ENCODE peak calls at places on chromosomes 7 and 10, in ten cellular contexts. X, H, K, J, N, V, S, B, A and U are unnamed samples.

GRCh38 chr10:79431891-79432831 is 13.3 kb downstream of the ZCCHC24 start:
- DNase-seq in J (peak; percentile 74), B (no peak), H (peak; percentile 79), X (no peak), A (no peak), N (no peak), S (peak; percentile 59), V (no peak), K (no peak), U (no peak)

GRCh38 chr7:149729983-149730801 is 43.2 kb downstream of the ZNF467 start:
- DNase-seq in H (peak; percentile 81), J (no peak), S (peak; percentile 62), V (no peak), K (no peak), B (peak; percentile 78), X (peak; percentile 32), N (no peak), A (no peak), U (no peak)

GRCh38 chr7:43729924-43730248 is 563 bp upstream of the COA1 start:
- DNase-seq in J (no peak), S (no peak), K (no peak), V (no peak), B (no peak), N (no peak), H (no peak), A (no peak), X (no peak), U (no peak)

GRCh38 chr10:58642283-58642682 is 129.6 kb downstream of the BICC1 start:
- DNase-seq in J (no peak), N (no peak), V (no peak), K (no peak), H (no peak), X (no peak), S (no peak), A (no peak), B (no peak), U (peak; percentile 46)

GRCh38 chr10:69898524-69898923 is 96.8 kb downstream of the COL13A1 start:
- DNase-seq in X (no peak), V (no peak), A (no peak), B (no peak), K (no peak), S (no peak), H (no peak), N (no peak), J (no peak), U (no peak)

GRCh38 chr7:44078521-44078920 is 3.8 kb downstream of the POLM start:
- DNase-seq in S (no peak), J (no peak), X (peak; percentile 29), K (no peak), B (no peak), N (no peak), V (no peak), A (no peak), H (peak; percentile 53), U (no peak)

GRCh38 chr10:59508296-59508695 is 145.9 kb upstream of the FAM13C start:
- DNase-seq in K (no peak), V (no peak), H (no peak), A (no peak), N (no peak), J (no peak), S (no peak), B (no peak), X (no peak), U (no peak)

GRCh38 chr7:34315032-34315431 is 343.0 kb upstream of the NPSR1 start:
- DNase-seq in S (no peak), K (no peak), N (no peak), X (no peak), A (no peak), V (no peak), B (no peak), J (no peak), H (no peak), U (no peak)

GRCh38 chr10:16989826-16990293 is 139.8 kb downstream of the CUBN start:
- DNase-seq in J (no peak), S (no peak), X (no peak), K (no peak), H (no peak), V (no peak), B (no peak), A (no peak), N (no peak), U (no peak)

GRCh38 chr10:119375574-119376265 is 166.8 kb downstream of the RGS10 start:
- DNase-seq in N (no peak), A (no peak), V (no peak), J (no peak), H (peak; percentile 74), X (peak; percentile 21), B (peak; percentile 51), S (no peak), K (no peak), U (no peak)

GRCh38 chr10:29411666-29412335 is 122.9 kb downstream of the LYZL1 start:
- DNase-seq in K (no peak), B (no peak), S (no peak), A (no peak), X (no peak), H (no peak), J (no peak), V (no peak), N (no peak), U (no peak)

GRCh38 chr10:72328829-72329204 is 25.9 kb downstream of the DNAJB12 start:
- DNase-seq in X (no peak), J (no peak), A (no peak), S (no peak), N (no peak), H (no peak), V (no peak), B (no peak), K (no peak), U (no peak)

GRCh38 chr7:21542891-21543527 is at the start of gene DNAH11:
- DNase-seq in V (peak; percentile 9), N (peak; percentile 73), J (no peak), A (peak; percentile 57), X (peak; percentile 53), B (peak; percentile 28), K (peak; percentile 40), H (peak; percentile 59), S (no peak), U (peak; percentile 29)

GRCh38 chr10:124706876-124707516 is 37.2 kb downstream of the FAM53B start:
- DNase-seq in K (no peak), J (no peak), H (no peak), A (no peak), B (no peak), V (no peak), X (peak; percentile 33), N (no peak), S (no peak), U (no peak)

GRCh38 chr10:124706462-124706857 is 37.7 kb downstream of the FAM53B start:
- DNase-seq in V (no peak), J (no peak), A (no peak), B (no peak), N (no peak), H (no peak), X (peak; percentile 28), K (no peak), S (no peak), U (no peak)

GRCh38 chr10:124704428-124704805 is 39.8 kb downstream of the FAM53B start:
- DNase-seq in A (no peak), V (no peak), K (no peak), X (peak; percentile 34), J (no peak), H (no peak), N (no peak), S (no peak), B (no peak), U (no peak)

GRCh38 chr10:124705021-124705740 is 39.0 kb downstream of the FAM53B start:
- DNase-seq in H (peak; percentile 79), X (peak; percentile 42), V (no peak), B (no peak), J (no peak), K (no peak), A (no peak), N (no peak), S (no peak), U (no peak)

DNA sequence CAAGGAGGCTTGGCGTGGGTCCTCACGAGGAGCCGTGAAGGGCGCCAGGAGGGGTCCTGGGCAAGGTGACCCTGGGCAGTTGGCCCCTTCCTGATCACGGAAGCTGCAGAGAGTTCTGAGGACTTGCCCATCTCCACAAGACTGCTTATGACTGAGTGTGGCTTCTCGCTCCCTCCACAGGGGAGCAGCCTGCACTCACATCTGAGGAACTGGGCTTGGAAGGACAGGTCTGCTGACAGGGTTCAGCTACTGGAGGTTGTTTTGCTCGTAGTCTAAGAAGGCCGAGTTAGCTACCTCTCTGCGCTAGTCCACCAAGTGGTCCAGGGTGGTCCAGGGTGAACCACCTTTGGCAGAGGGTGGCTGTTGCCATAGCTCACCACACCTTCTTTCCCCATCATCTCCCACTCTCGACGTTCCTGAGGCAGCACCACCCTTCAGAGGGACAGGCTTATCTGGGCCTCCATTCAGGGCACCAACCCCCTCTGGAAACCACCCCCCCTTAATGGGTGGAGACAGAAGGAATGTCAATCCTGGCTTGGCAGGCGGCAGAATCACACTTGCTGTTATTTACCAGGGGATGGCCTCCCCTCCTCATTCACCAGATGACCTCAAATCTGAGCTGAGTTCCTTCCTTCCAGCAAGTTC is 38.2 kb downstream of the FAM53B start:
- DNase-seq in S (no peak), V (no peak), H (peak; percentile 59), X (peak; percentile 34), A (no peak), N (no peak), J (no peak), B (no peak), K (no peak), U (no peak)
- H3K4me1 ChIP-seq in S (peaks cover 57% of the 10 kb centered on the region), V (no peaks in the 10 kb centered on the region), H (peaks cover 100% of the 10 kb centered on the region), X (peaks cover 2% of the 10 kb centered on the region), A (peaks cover 22% of the 10 kb centered on the region), N (peaks cover 100% of the 10 kb centered on the region), J (peaks cover 76% of the 10 kb centered on the region), B (peaks cover 100% of the 10 kb centered on the region), K (peaks cover 6% of the 10 kb centered on the region), U (no peaks in the 10 kb centered on the region)

GRCh38 chr10:14574291-14574690 is 200.4 kb downstream of the FAM107B start:
- DNase-seq in V (no peak), K (no peak), N (no peak), B (no peak), S (no peak), H (no peak), J (no peak), X (no peak), A (no peak), U (no peak)
- H3K4me1 ChIP-seq in V (peaks cover 82% of the 10 kb centered on the region), K (peaks cover 91% of the 10 kb centered on the region), N (peaks cover 35% of the 10 kb centered on the region), B (peaks cover 13% of the 10 kb centered on the region), S (peaks cover 18% of the 10 kb centered on the region), H (no peaks in the 10 kb centered on the region), J (no peaks in the 10 kb centered on the region), X (no peaks in the 10 kb centered on the region), A (no peaks in the 10 kb centered on the region), U (peaks cover 57% of the 10 kb centered on the region)

DNA sequence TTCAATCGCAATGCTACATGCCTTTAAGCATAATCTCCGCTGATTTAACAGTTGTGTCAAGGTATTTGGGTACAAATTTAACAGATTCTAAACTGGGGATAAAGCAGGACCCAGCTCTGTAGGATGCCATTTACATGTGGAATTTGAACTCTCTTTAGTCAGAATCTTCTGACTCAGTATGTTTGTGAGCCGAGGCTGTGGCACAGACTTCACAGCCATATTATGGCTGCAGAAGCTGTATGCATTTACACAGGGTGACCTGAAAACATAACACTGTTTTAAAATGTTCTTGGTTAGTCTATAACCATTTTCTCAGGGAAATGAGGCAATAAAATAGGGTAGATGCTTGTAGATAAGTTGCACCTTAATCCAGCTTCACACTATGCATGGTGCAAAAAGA is 8.7 kb downstream of the PDLIM1 start:
- DNase-seq in H (no peak), N (no peak), K (no peak), V (no peak), J (no peak), A (no peak), S (no peak), X (no peak), B (no peak), U (no peak)
- H3K4me1 ChIP-seq in H (peaks cover 82% of the 10 kb centered on the region), N (no peaks in the 10 kb centered on the region), K (peaks cover 84% of the 10 kb centered on the region), V (peaks cover 13% of the 10 kb centered on the region), J (no peaks in the 10 kb centered on the region), A (peaks cover 7% of the 10 kb centered on the region), S (peaks cover 71% of the 10 kb centered on the region), X (peaks cover 6% of the 10 kb centered on the region), B (peaks cover 99% of the 10 kb centered on the region), U (peaks cover 36% of the 10 kb centered on the region)

GRCh38 chr7:24409429-24410024 is 125.5 kb downstream of the NPY start:
- DNase-seq in V (no peak), N (no peak), H (no peak), K (no peak), J (no peak), A (no peak), S (no peak), B (no peak), X (no peak), U (no peak)
- H3K4me1 ChIP-seq in V (no peaks in the 10 kb centered on the region), N (no peaks in the 10 kb centered on the region), H (no peaks in the 10 kb centered on the region), K (no peaks in the 10 kb centered on the region), J (no peaks in the 10 kb centered on the region), A (no peaks in the 10 kb centered on the region), S (no peaks in the 10 kb centered on the region), B (no peaks in the 10 kb centered on the region), X (no peaks in the 10 kb centered on the region), U (no peaks in the 10 kb centered on the region)